ENCODE peak calls at places on chromosomes 1 and 21, in nine cellular contexts. N is uterus; G is AG04449; X is AG04450; R is activated CD8-positive, alpha-beta memory T cell treated with anti-CD3 and anti-CD28 coated beads for 48 hours; Y is dorsolateral prefrontal cortex; E is neural crest cell; D is psoas muscle; B is myocyte. F is an unnamed sample.

GRCh38 chr1:243598433-243598832 is 251.6 kb downstream of the AKT3 start:
- DNase-seq in N (no peak), B (no peak), Y (no peak), E (no peak), X (peak; percentile 54), G (peak; percentile 65), D (no peak), R (no peak), F (no peak)

GRCh38 chr1:228084797-228085196 is 2.3 kb downstream of the ARF1 start:
- DNase-seq in G (no peak), R (no peak), X (no peak), D (peak; percentile 4), B (no peak), Y (no peak), E (no peak), N (no peak), F (no peak)

GRCh38 chr1:150017206-150017750 is 6.8 kb upstream of the OTUD7B start:
- DNase-seq in E (no peak), Y (no peak), B (no peak), X (no peak), N (no peak), D (no peak), R (no peak), G (no peak), F (no peak)

GRCh38 chr1:188689542-188689941 is 1788.1 kb downstream of the BRINP3 start:
- DNase-seq in Y (no peak), B (no peak), R (no peak), D (no peak), E (no peak), X (no peak), N (no peak), G (no peak), F (no peak)

GRCh38 chr1:179091691-179092165 is 9.9 kb downstream of the TOR3A start:
- DNase-seq in N (no peak), X (peak; percentile 51), G (peak; percentile 50), Y (no peak), B (peak; percentile 47), R (no peak), D (peak; percentile 84), E (no peak), F (no peak)

GRCh38 chr1:173420330-173420806 is 56.8 kb upstream of the PRDX6 start:
- DNase-seq in N (peak; percentile 65), B (peak; percentile 83), R (no peak), G (peak; percentile 28), Y (no peak), D (peak; percentile 28), E (peak; percentile 70), X (peak; percentile 60), F (peak; percentile 67)

GRCh38 chr1:100478816-100479215 is 59.1 kb upstream of the GPR88 start:
- DNase-seq in X (no peak), D (no peak), G (no peak), Y (no peak), B (no peak), N (no peak), R (no peak), E (no peak), F (no peak)

GRCh38 chr21:39527664-39528381 is 76.1 kb downstream of the SH3BGR start:
- DNase-seq in G (no peak), D (no peak), Y (no peak), N (no peak), B (no peak), E (no peak), X (no peak), R (no peak), F (no peak)

GRCh38 chr1:85681087-85681486 is 27.1 kb downstream of the ZNHIT6 start:
- DNase-seq in R (no peak), G (no peak), B (no peak), N (no peak), Y (no peak), E (peak; percentile 13), X (no peak), D (no peak), F (no peak)

GRCh38 chr1:245810789-245811337 is 656.1 kb downstream of the KIF26B start:
- DNase-seq in R (no peak), B (no peak), D (no peak), X (no peak), N (no peak), G (no peak), Y (no peak), E (no peak), F (no peak)

GRCh38 chr1:95093296-95093695 is 20.5 kb upstream of the ALG14 start:
- DNase-seq in G (no peak), R (no peak), Y (no peak), X (no peak), B (no peak), E (no peak), N (no peak), D (no peak), F (peak; percentile 66)

GRCh38 chr1:16187748-16188401 is 24.6 kb downstream of the ARHGEF19 start:
- DNase-seq in D (peak; percentile 80), E (peak; percentile 76), Y (peak; percentile 81), R (peak; percentile 69), B (peak; percentile 69), G (no peak), X (peak; percentile 58), N (peak; percentile 78), F (peak; percentile 95)

GRCh38 chr1:114330451-114330983 is 176.8 kb upstream of the SYT6 start:
- DNase-seq in D (no peak), G (no peak), E (no peak), B (peak; percentile 93), N (no peak), R (no peak), X (no peak), Y (no peak), F (no peak)

GRCh38 chr1:205013683-205014367 is 29.2 kb upstream of the CNTN2 start:
- DNase-seq in B (no peak), G (no peak), E (no peak), X (no peak), N (peak; percentile 43), Y (peak; percentile 62), D (no peak), R (no peak), F (no peak)

GRCh38 chr1:107683198-107683657 is 281.8 kb downstream of the VAV3 start:
- DNase-seq in G (no peak), X (no peak), B (no peak), E (no peak), R (no peak), D (no peak), N (no peak), Y (no peak), F (no peak)

GRCh38 chr1:193115629-193116227 is 6.1 kb upstream of the CDC73 start:
- DNase-seq in B (peak; percentile 93), R (no peak), D (no peak), G (peak; percentile 98), Y (no peak), N (peak; percentile 69), X (peak; percentile 97), E (no peak), F (peak; percentile 77)

GRCh38 chr21:38898422-38899098 is 92.8 kb downstream of the ETS2 start:
- DNase-seq in D (no peak), E (no peak), G (no peak), X (no peak), R (no peak), N (no peak), Y (no peak), B (peak; percentile 88), F (no peak)

GRCh38 chr1:217272385-217272784 is 358.5 kb downstream of the GPATCH2 start:
- DNase-seq in X (peak; percentile 34), Y (no peak), B (peak; percentile 71), R (no peak), N (no peak), D (no peak), G (no peak), E (no peak), F (no peak)

GRCh38 chr1:237884237-237884636 is 6.5 kb downstream of the ZP4 start:
- DNase-seq in N (no peak), E (no peak), G (no peak), D (no peak), X (no peak), Y (no peak), R (no peak), B (no peak), F (no peak)

GRCh38 chr1:54011316-54012007 is 6.5 kb downstream of the LDLRAD1 start:
- DNase-seq in E (no peak), N (no peak), D (no peak), Y (no peak), B (no peak), G (no peak), X (no peak), R (no peak), F (no peak)

GRCh38 chr1:161139765-161140164 is 7.3 kb upstream of the DEDD start:
- DNase-seq in Y (no peak), E (peak; percentile 41), R (no peak), N (no peak), B (peak; percentile 57), D (no peak), G (no peak), X (no peak), F (peak; percentile 43)

GRCh38 chr1:19456915-19457554 is 28.3 kb downstream of the CAPZB start:
- DNase-seq in Y (no peak), N (no peak), G (no peak), E (no peak), X (no peak), D (no peak), R (no peak), B (no peak), F (no peak)

GRCh38 chr1:77536813-77537212 is 145.6 kb downstream of the ZZZ3 start:
- DNase-seq in N (no peak), R (no peak), G (peak; percentile 93), D (no peak), E (no peak), B (peak; percentile 66), Y (no peak), X (peak; percentile 92), F (no peak)

F was measured in K562.